ENCODE peak calls at places on chromosomes 4 and X, in eight cellular contexts. P is vagina; F is iPS DF 6.9; R is fibroblast of lung; A is tibial nerve; D is keratinocyte; I is CD4-positive, alpha-beta memory T cell; V is neuronal stem cell. U is an unnamed sample.

GRCh38 chrX:30278365-30278764 is 30.8 kb downstream of the NR0B1 start:
- DNase-seq in V (no peak), P (no peak), F (no peak), R (peak; percentile 42), I (no peak), A (no peak), D (no peak), U (no peak)

GRCh38 chr4:153947998-153948397 is 159.1 kb upstream of the SFRP2 start:
- DNase-seq in V (no peak), P (no peak), I (no peak), R (no peak), D (no peak), A (no peak), F (no peak), U (no peak)

GRCh38 chr4:170269950-170270349 is 180.2 kb upstream of the AADAT start:
- DNase-seq in I (no peak), V (no peak), R (no peak), A (no peak), D (no peak), P (no peak), F (no peak), U (no peak)

GRCh38 chrX:69195197-69195596 is 29.9 kb upstream of the PJA1 start:
- DNase-seq in I (no peak), P (no peak), A (no peak), D (no peak), F (no peak), R (no peak), V (no peak), U (no peak)

GRCh38 chr4:185282968-185283367 is 73.6 kb downstream of the SNX25 start:
- DNase-seq in V (no peak), A (no peak), D (no peak), I (no peak), F (no peak), P (no peak), R (peak; percentile 17), U (no peak)

GRCh38 chrX:72031118-72031517 is 100.6 kb downstream of the RTL5 start:
- DNase-seq in V (no peak), F (no peak), I (no peak), R (no peak), A (no peak), D (no peak), P (peak; percentile 72), U (no peak)

GRCh38 chr4:162498168-162498567 is 334.4 kb upstream of the FSTL5 start:
- DNase-seq in D (no peak), P (no peak), I (no peak), V (no peak), F (no peak), R (no peak), A (no peak), U (no peak)

GRCh38 chr4:122329876-122330595 is 48.8 kb upstream of the ADAD1 start:
- DNase-seq in F (no peak), P (no peak), V (no peak), I (no peak), D (no peak), R (peak; percentile 79), A (no peak), U (no peak)

GRCh38 chrX:46791927-46792825 is 33.3 kb upstream of the SLC9A7 start:
- DNase-seq in R (peak; percentile 97), I (no peak), V (no peak), P (no peak), F (no peak), A (no peak), D (no peak), U (no peak)

GRCh38 chrX:109749207-109749606 is 16.1 kb upstream of the ACSL4 start:
- DNase-seq in V (no peak), I (no peak), D (no peak), F (no peak), P (no peak), R (no peak), A (no peak), U (no peak)

GRCh38 chrX:40299028-40299479 is 201.3 kb upstream of the BCOR start:
- DNase-seq in P (no peak), R (no peak), A (no peak), D (no peak), F (no peak), V (no peak), I (no peak), U (no peak)

GRCh38 chr4:37561803-37562207 is 124.4 kb downstream of the RELL1 start:
- DNase-seq in I (no peak), V (no peak), F (no peak), D (peak; percentile 94), P (no peak), A (no peak), R (peak; percentile 93), U (no peak)

GRCh38 chrX:112211459-112211858 is 128.9 kb upstream of the TRPC5 start:
- DNase-seq in A (no peak), R (peak; percentile 62), F (no peak), I (no peak), V (no peak), D (no peak), P (no peak), U (no peak)

GRCh38 chr4:164210377-164210776 is 543.6 kb upstream of the SMIM31 start:
- DNase-seq in V (no peak), D (no peak), R (peak; percentile 13), P (no peak), F (no peak), A (no peak), I (no peak), U (no peak)

GRCh38 chr4:15753786-15754185 is 24.3 kb upstream of the CD38 start:
- DNase-seq in D (no peak), V (no peak), F (no peak), P (no peak), R (peak; percentile 31), I (no peak), A (no peak), U (no peak)

GRCh38 chr4:1511441-1512041 is 105.3 kb upstream of the NKX1-1 start:
- DNase-seq in V (no peak), P (no peak), A (no peak), D (no peak), I (peak; percentile 48), F (peak; percentile 39), R (peak; percentile 3), U (no peak)

GRCh38 chr4:13778367-13778766 is 150.8 kb upstream of the BOD1L1 start:
- DNase-seq in I (no peak), A (no peak), D (no peak), V (no peak), R (no peak), P (no peak), F (no peak), U (no peak)

GRCh38 chr4:4869380-4869723 is 9.9 kb downstream of the MSX1 start:
- DNase-seq in V (peak; percentile 8), I (no peak), R (no peak), D (no peak), P (no peak), A (no peak), F (no peak), U (no peak)
- H3K4me1 ChIP-seq in V (peaks cover 5% of the 10 kb centered on the region), I (peaks cover 6% of the 10 kb centered on the region), R (no peaks in the 10 kb centered on the region), D (no peaks in the 10 kb centered on the region), P (peaks cover 26% of the 10 kb centered on the region), A (no peaks in the 10 kb centered on the region), F (peaks cover 7% of the 10 kb centered on the region), U (no peaks in the 10 kb centered on the region)

GRCh38 chr4:81470456-81471327 is 1.0 kb downstream of the RASGEF1B start:
- DNase-seq in A (peak; percentile 29), F (no peak), P (no peak), V (no peak), D (no peak), R (no peak), I (peak; percentile 48), U (peak; percentile 25)
- H3K4me1 ChIP-seq in A (no peaks in the 10 kb centered on the region), F (peaks cover 1% of the 10 kb centered on the region), P (peaks cover 29% of the 10 kb centered on the region), V (no peaks in the 10 kb centered on the region), D (peaks cover 31% of the 10 kb centered on the region), R (peaks cover 4% of the 10 kb centered on the region), I (peaks cover 22% of the 10 kb centered on the region), U (peaks cover 5% of the 10 kb centered on the region)

DNA sequence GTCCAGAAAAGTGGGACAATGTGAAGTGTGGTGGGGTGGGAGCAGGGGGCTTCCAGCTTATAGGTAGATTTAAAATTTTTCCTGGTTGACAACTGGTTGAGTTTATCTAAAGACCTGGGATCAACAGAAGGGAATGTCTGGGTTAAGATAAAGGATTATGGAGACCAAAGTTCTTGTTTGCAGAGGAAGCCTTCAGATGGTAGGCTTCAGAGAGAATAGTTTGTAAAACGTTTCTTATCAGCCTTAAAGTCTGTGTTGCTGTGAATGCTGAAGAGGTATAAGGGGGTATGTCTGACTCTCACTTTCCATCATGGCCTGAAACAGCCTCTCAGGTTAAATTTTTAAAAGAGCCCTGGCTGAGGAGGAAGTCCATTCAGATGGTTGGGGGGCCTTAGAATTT is 20.5 kb downstream of the MGST2 start:
- DNase-seq in A (no peak), D (no peak), R (no peak), I (no peak), F (no peak), V (no peak), P (no peak), U (no peak)
- H3K4me1 ChIP-seq in A (no peaks in the 10 kb centered on the region), D (peaks cover 17% of the 10 kb centered on the region), R (peaks cover 2% of the 10 kb centered on the region), I (no peaks in the 10 kb centered on the region), F (no peaks in the 10 kb centered on the region), V (peaks cover 13% of the 10 kb centered on the region), P (peaks cover 16% of the 10 kb centered on the region), U (peaks cover 23% of the 10 kb centered on the region)

DNA sequence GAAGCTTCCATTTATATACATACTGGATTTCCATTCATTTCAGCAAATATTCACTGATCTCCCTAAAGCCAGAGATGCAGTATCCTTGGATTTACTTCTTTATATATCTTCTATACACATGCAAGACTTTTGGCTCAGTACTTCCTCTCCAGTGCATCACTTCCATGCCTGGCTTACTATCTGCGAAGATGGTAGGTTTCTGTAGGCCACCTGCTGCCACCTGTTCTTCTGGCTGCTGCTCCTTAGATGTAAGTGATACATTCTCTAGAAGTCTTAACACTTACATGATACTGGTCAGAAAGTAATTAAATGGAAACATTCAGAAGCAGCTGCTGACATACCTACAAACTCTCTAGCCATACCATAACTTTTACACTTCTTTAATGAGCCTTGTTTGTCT is 48.9 kb downstream of the TBC1D9 start:
- DNase-seq in R (no peak), A (no peak), D (no peak), P (no peak), V (no peak), F (no peak), I (no peak), U (no peak)
- H3K4me1 ChIP-seq in R (no peaks in the 10 kb centered on the region), A (no peaks in the 10 kb centered on the region), D (peaks cover 5% of the 10 kb centered on the region), P (peaks cover 26% of the 10 kb centered on the region), V (peaks cover 5% of the 10 kb centered on the region), F (no peaks in the 10 kb centered on the region), I (no peaks in the 10 kb centered on the region), U (peaks cover 11% of the 10 kb centered on the region)

GRCh38 chr4:159137176-159137575 is 34.3 kb downstream of the RAPGEF2 start:
- DNase-seq in I (no peak), D (no peak), F (no peak), V (no peak), R (no peak), A (no peak), P (no peak), U (no peak)
- H3K4me1 ChIP-seq in I (no peaks in the 10 kb centered on the region), D (no peaks in the 10 kb centered on the region), F (no peaks in the 10 kb centered on the region), V (no peaks in the 10 kb centered on the region), R (peaks cover 2% of the 10 kb centered on the region), A (no peaks in the 10 kb centered on the region), P (no peaks in the 10 kb centered on the region), U (peaks cover 12% of the 10 kb centered on the region)

DNA sequence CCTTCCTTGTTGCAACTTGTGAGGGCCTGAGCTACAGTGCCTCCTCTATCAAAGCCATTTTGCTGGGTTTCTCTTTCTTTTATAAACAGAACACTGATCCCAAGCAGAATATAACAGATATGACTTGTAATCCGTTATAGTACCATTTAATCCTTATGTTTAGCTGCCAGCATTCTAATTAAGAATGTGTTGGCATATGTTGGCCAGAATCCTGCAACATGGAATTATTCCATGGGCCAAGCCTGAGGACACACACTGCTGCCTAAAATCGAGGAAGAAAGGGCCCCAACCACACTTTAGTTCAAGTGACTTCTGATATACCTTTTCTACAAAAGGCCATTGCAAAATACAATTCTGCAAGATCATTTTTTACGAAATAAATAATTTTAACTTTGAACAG is 28.0 kb downstream of the PALLD start:
- DNase-seq in I (no peak), V (no peak), R (no peak), F (no peak), D (no peak), P (no peak), A (no peak), U (no peak)
- H3K4me1 ChIP-seq in I (no peaks in the 10 kb centered on the region), V (no peaks in the 10 kb centered on the region), R (peaks cover 13% of the 10 kb centered on the region), F (no peaks in the 10 kb centered on the region), D (peaks cover 3% of the 10 kb centered on the region), P (no peaks in the 10 kb centered on the region), A (no peaks in the 10 kb centered on the region), U (no peaks in the 10 kb centered on the region)